ENCODE peak calls at places on chromosomes 11 and 22, in eight cellular contexts. V, H, F, M, C, W, I and Q are unnamed samples.

GRCh38 chr11:7577226-7577882 is 63.6 kb downstream of the PPFIBP2 start:
- DNase-seq in V (no peak), H (no peak), F (no peak), M (no peak), C (peak; percentile 36), W (peak; percentile 58), I (no peak), Q (no peak)

GRCh38 chr11:122197055-122197987 is 81.3 kb upstream of the BLID start:
- DNase-seq in V (no peak), H (no peak), F (peak; percentile 96), M (peak; percentile 70), C (no peak), W (peak; percentile 99), I (no peak), Q (no peak)

GRCh38 chr11:1909524-1909923 is 10.0 kb upstream of the TNNT3 start:
- DNase-seq in V (no peak), H (no peak), F (no peak), M (no peak), C (no peak), W (no peak), I (peak; percentile 6), Q (no peak)

GRCh38 chr11:14270690-14271542 is 88.1 kb downstream of the RRAS2 start:
- DNase-seq in V (no peak), H (no peak), F (no peak), M (no peak), C (no peak), W (no peak), I (no peak), Q (no peak)

GRCh38 chr11:13382751-13383150 is 80.3 kb downstream of the BTBD10 start:
- DNase-seq in V (no peak), H (no peak), F (no peak), M (no peak), C (no peak), W (no peak), I (no peak), Q (no peak)

GRCh38 chr11:73152861-73153483 is 10.9 kb upstream of the FCHSD2 start:
- DNase-seq in V (no peak), H (peak; percentile 6), F (no peak), M (no peak), C (no peak), W (no peak), I (no peak), Q (peak; percentile 25)

GRCh38 chr11:65695459-65696241 is 16.4 kb upstream of the KAT5 start:
- DNase-seq in V (no peak), H (no peak), F (peak; percentile 57), M (no peak), C (peak; percentile 41), W (no peak), I (no peak), Q (no peak)

GRCh38 chr11:117970400-117971024 is 15.7 kb upstream of the IL10RA start:
- DNase-seq in V (no peak), H (no peak), F (peak; percentile 71), M (no peak), C (no peak), W (no peak), I (no peak), Q (no peak)

GRCh38 chr11:86202013-86202336 is 42.6 kb upstream of the EED start:
- DNase-seq in V (no peak), H (no peak), F (no peak), M (no peak), C (no peak), W (no peak), I (no peak), Q (no peak)

GRCh38 chr11:100759106-100759505 is 72.0 kb downstream of the ARHGAP42 start:
- DNase-seq in V (no peak), H (no peak), F (no peak), M (no peak), C (no peak), W (no peak), I (no peak), Q (no peak)

GRCh38 chr11:97683733-97684132 is 1293.9 kb downstream of the JRKL start:
- DNase-seq in V (no peak), H (no peak), F (peak; percentile 56), M (no peak), C (no peak), W (no peak), I (no peak), Q (no peak)

GRCh38 chr11:34345012-34345804 is 12.6 kb downstream of the ABTB2 start:
- DNase-seq in V (no peak), H (no peak), F (peak; percentile 87), M (peak; percentile 65), C (peak; percentile 26), W (peak; percentile 96), I (no peak), Q (no peak)

GRCh38 chr11:33065445-33066178 is 26.2 kb downstream of the TCP11L1 start:
- DNase-seq in V (peak; percentile 40), H (peak; percentile 58), F (peak; percentile 52), M (peak; percentile 32), C (peak; percentile 54), W (peak; percentile 69), I (peak; percentile 90), Q (peak; percentile 53)

GRCh38 chr11:5380740-5381342 is 2.8 kb upstream of the OR51M1 start:
- DNase-seq in V (no peak), H (peak; percentile 0), F (peak; percentile 35), M (peak; percentile 19), C (no peak), W (peak; percentile 79), I (no peak), Q (no peak)

GRCh38 chr11:134639586-134640330 is 227.7 kb upstream of the B3GAT1 start:
- DNase-seq in V (no peak), H (no peak), F (no peak), M (no peak), C (no peak), W (no peak), I (no peak), Q (no peak)

GRCh38 chr11:61528114-61528513 is 19.6 kb downstream of the LRRC10B start:
- DNase-seq in V (no peak), H (no peak), F (no peak), M (no peak), C (no peak), W (no peak), I (no peak), Q (no peak)

GRCh38 chr11:57668467-57668890 is 565 bp downstream of the ZDHHC5 start:
- DNase-seq in V (no peak), H (no peak), F (no peak), M (no peak), C (no peak), W (peak; percentile 22), I (no peak), Q (no peak)

GRCh38 chr11:94557992-94558391 is 9.2 kb upstream of the PIWIL4 start:
- DNase-seq in V (no peak), H (no peak), F (no peak), M (no peak), C (no peak), W (peak; percentile 74), I (no peak), Q (no peak)

GRCh38 chr11:31240340-31240904 is 129.1 kb downstream of the DCDC1 start:
- DNase-seq in V (no peak), H (peak; percentile 1), F (peak; percentile 29), M (peak; percentile 5), C (no peak), W (peak; percentile 30), I (no peak), Q (no peak)

GRCh38 chr22:45692549-45692948 is 20.9 kb downstream of the ATXN10 start:
- DNase-seq in V (no peak), H (no peak), F (no peak), M (no peak), C (no peak), W (peak; percentile 73), I (no peak), Q (no peak)

GRCh38 chr11:95827661-95828060 is 37.4 kb downstream of the CEP57 start:
- DNase-seq in V (no peak), H (no peak), F (peak; percentile 52), M (no peak), C (no peak), W (peak; percentile 14), I (no peak), Q (no peak)

GRCh38 chr11:1006762-1007161 is 29.8 kb downstream of the MUC6 start:
- DNase-seq in V (no peak), H (no peak), F (no peak), M (no peak), C (no peak), W (no peak), I (no peak), Q (no peak)

GRCh38 chr11:45921561-45922424 is 663 bp upstream of the LARGE2 start:
- DNase-seq in V (no peak), H (no peak), F (no peak), M (no peak), C (no peak), W (no peak), I (peak; percentile 91), Q (no peak)

GRCh38 chr22:50125029-50125428 is 35.2 kb downstream of the MOV10L1 start:
- DNase-seq in V (no peak), H (no peak), F (no peak), M (no peak), C (no peak), W (no peak), I (no peak), Q (no peak)

GRCh38 chr11:67275606-67276409 is 9.5 kb downstream of the GRK2 start:
- DNase-seq in V (no peak), H (no peak), F (no peak), M (no peak), C (peak; percentile 11), W (no peak), I (peak; percentile 61), Q (no peak)